ENCODE peak calls at places on chromosomes 6 and 20, in four cellular contexts. M is HCT116, C is foreskin keratinocyte, W is IMR-90. H is an unnamed sample. For H3K27me3 and H3K4me1, the result is how much of the 10 kb centered on the place peaks cover.

GRCh38 chr6:31776961-31777666 is at the start of gene VWA7:
- DNase-seq in M (peak), W (peak), C (peak), H (peak)

GRCh38 chr6:127332383-127332961 is 10.9 kb downstream of the ECHDC1 start:
- DNase-seq in M (no peak), C (no peak), W (no peak), H (peak)

GRCh38 chr6:107656883-107657282 is 167.0 kb downstream of the SOBP start:
- DNase-seq in C (no peak), M (no peak), W (no peak), H (no peak)

GRCh38 chr6:146914563-146915483 is 289.4 kb upstream of the STXBP5 start:
- DNase-seq in W (peak), M (peak), C (peak), H (peak)

GRCh38 chr6:92779758-92780157 is 639.6 kb downstream of the EPHA7 start:
- DNase-seq in C (peak), M (no peak), W (peak), H (no peak)

GRCh38 chr6:24284006-24284405 is 73.9 kb downstream of the DCDC2 start:
- DNase-seq in C (no peak), W (no peak), M (no peak), H (no peak)

GRCh38 chr6:72248621-72249020 is 362.3 kb downstream of the RIMS1 start:
- DNase-seq in M (no peak), W (peak), C (no peak), H (no peak)

GRCh38 chr6:86487660-86488221 is 449.6 kb upstream of the HTR1E start:
- DNase-seq in M (no peak), C (no peak), W (no peak), H (no peak)

GRCh38 chr6:47197672-47198640 is 111.7 kb downstream of the TNFRSF21 start:
- DNase-seq in M (no peak), C (no peak), W (no peak), H (no peak)

GRCh38 chr6:125587624-125588023 is 161.8 kb upstream of the HEY2 start:
- DNase-seq in M (no peak), W (no peak), C (no peak), H (no peak)

GRCh38 chr6:37262446-37263026 is 4.6 kb upstream of the TMEM217 start:
- DNase-seq in W (no peak), C (no peak), M (no peak), H (no peak)

GRCh38 chr6:100924574-100924973 is 43.4 kb upstream of the ASCC3 start:
- DNase-seq in M (no peak), C (no peak), W (no peak), H (no peak)

GRCh38 chr6:31128093-31128676 is 7.9 kb upstream of the CDSN start:
- DNase-seq in W (peak), C (no peak), M (no peak), H (peak)

GRCh38 chr6:15079288-15079817 is 166.5 kb upstream of the JARID2 start:
- DNase-seq in M (no peak), C (no peak), W (no peak), H (no peak)

GRCh38 chr6:106339334-106340029 is 13.9 kb upstream of the ATG5 start:
- DNase-seq in M (peak), W (peak), C (peak), H (peak)

GRCh38 chr6:141326426-141326825 is 806.3 kb upstream of the GJE1 start:
- DNase-seq in W (peak), C (peak), M (peak), H (peak)

GRCh38 chr6:30152019-30152673 is 8.9 kb downstream of the TRIM10 start:
- DNase-seq in C (no peak), W (no peak), M (no peak), H (no peak)

GRCh38 chr6:149436647-149437046 is 36.6 kb downstream of the SUMO4 start:
- DNase-seq in W (no peak), C (no peak), M (no peak), H (no peak)

GRCh38 chr20:58990651-58991445 is 9.8 kb downstream of the NELFCD start:
- DNase-seq in M (no peak), C (no peak), W (no peak), H (no peak)

GRCh38 chr20:59525500-59526241 is 78.7 kb upstream of the PHACTR3 start:
- DNase-seq in W (peak), C (no peak), M (peak), H (peak)

GRCh38 chr6:4355241-4355640 is 219.9 kb upstream of the ECI2 start:
- DNase-seq in W (peak), C (peak), M (peak), H (peak)

GRCh38 chr6:127618729-127619128 is 41.8 kb downstream of the C6orf58 start:
- DNase-seq in M (no peak), C (peak), W (peak), H (no peak)

GRCh38 chr6:48597951-48598350 is 487.0 kb upstream of the PTCHD4 start:
- DNase-seq in C (no peak), W (no peak), M (no peak), H (no peak)

DNA sequence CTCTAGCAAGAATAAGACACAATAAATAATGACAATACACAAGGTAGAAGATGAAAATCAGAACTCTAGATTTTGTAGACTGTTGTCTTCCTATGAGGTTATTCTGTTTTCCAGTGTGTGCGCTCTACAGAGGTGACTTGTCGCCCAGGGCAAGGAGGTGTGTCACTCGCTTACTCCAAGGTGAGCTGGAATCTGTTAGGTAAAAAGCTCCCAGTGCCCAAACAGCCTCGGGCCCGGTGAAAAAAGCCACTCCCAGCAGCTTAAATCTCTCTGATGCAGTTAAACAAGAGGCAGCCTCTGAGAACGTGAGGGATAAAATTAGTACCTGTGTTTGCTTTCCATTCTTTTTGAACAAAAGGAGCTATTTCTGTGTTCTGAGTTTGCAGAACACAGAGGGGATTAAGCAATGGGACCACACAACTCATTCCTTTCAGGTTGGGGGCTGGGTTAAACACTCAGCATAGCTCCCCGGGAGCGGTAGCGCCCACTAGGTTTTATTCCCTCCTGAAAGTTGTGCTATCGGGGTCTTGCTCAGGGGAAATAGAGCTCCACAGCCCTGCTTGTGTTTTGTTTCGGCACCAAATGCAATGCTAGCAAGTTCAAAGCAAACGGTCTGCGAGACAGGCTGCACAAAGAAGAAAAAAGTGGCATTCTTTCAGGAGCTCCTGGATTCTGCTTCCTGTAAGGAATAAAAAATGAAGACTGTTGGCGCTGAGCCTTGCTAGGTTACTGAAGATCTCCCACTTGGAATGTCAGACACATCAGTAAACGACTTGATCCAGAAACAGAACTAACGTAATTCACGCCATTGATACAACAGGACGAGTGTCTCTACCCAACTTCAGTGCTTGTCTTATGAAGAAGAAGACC is 181.1 kb downstream of the FOXA2 start:
- DNase-seq in C (no peak), W (no peak), M (no peak), H (peak)
- H3K27me3 ChIP-seq in C (under half), W (under half), M (under half), H (under half)

GRCh38 chr20:33827629-33828325 is 16.6 kb downstream of the CHMP4B start:
- DNase-seq in W (peak), M (no peak), C (no peak), H (no peak)
- H3K4me1 ChIP-seq in W (under half), M (under half), C (under half), H (under half)

DNA sequence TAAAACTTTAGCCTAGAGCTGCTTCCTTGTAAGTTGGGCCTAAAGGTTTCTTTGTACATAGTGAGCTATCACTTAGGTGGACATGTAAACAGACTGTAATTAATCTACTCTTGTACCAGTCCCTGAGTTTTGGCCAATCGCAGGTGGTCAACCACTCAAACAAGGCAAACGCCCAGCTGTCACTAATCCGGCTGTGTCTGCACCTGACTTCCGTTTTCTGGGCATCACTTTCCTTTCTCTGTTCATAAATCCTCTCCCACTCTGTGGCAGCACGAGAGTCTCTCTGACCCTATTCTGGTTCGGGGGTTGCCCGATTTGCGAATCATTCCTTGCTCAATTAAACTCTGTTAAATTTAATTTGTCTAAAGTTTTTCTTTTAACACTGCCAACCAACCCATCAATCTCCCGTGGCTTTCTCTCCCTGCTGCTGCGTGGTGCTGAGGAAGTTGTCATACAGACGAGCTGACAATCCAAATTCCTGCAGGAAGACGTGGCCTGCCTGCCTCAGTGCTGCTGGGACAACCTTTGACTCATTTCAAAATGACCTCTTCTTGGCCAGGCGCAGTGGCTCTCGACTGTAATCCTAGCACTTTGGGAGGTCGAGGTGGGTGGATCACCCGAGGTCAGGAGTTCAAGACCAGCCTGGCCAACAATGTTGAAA is 206.3 kb downstream of the QKI start:
- DNase-seq in W (peak), C (no peak), M (no peak), H (no peak)
- H3K27me3 ChIP-seq in W (under half), C (under half), M (under half), H (under half)

GRCh38 chr6:144150673-144151009 is 324 bp downstream of the STX11 start:
- DNase-seq in W (peak), M (peak), C (no peak), H (no peak)

GRCh38 chr6:144148891-144149290 is 1.4 kb upstream of the STX11 start:
- DNase-seq in W (peak), C (no peak), M (no peak), H (peak)

GRCh38 chr6:144151010-144151727 is 852 bp downstream of the STX11 start:
- DNase-seq in M (no peak), W (no peak), C (no peak), H (no peak)

GRCh38 chr6:144149558-144149893 is 791 bp upstream of the STX11 start:
- DNase-seq in M (no peak), W (no peak), C (no peak), H (no peak)

GRCh38 chr6:144149894-144150672 is at the start of gene STX11:
- DNase-seq in W (peak), C (no peak), M (no peak), H (peak)
- H3K4me1 ChIP-seq in W (under half), C (under half), M (under half), H (under half)

GRCh38 chr20:19000071-19000470 is 186.5 kb downstream of the SCP2D1 start:
- DNase-seq in C (no peak), W (no peak), M (no peak), H (no peak)

GRCh38 chr20:19004975-19005374 is 191.4 kb downstream of the SCP2D1 start:
- DNase-seq in C (no peak), M (no peak), W (no peak), H (no peak)

GRCh38 chr20:18999076-18999475 is 185.5 kb downstream of the SCP2D1 start:
- DNase-seq in W (no peak), M (no peak), C (no peak), H (no peak)

GRCh38 chr20:19003759-19004336 is 190.3 kb downstream of the SCP2D1 start:
- DNase-seq in C (no peak), M (no peak), W (no peak), H (no peak)

DNA sequence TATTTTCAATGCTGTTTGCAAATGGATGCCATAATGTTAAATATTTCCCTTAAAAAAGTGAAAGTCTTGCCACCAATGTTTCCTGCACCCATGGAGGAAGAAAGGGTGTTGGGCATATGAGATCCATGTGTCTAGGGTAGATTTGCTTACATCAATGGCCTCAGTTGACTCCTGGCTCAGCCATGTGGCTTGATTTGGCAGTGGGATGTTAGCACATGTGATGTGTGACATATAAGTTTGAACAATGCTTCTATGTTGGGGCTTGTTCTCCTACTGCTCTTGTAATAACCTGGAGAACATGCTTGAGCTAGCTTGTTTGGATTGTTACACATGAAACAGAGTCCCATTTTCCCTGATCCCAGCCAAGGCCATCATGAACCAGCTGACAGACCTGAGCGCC is 187.6 kb downstream of the SCP2D1 start:
- DNase-seq in W (no peak), M (no peak), C (no peak), H (no peak)
- H3K27me3 ChIP-seq in W (under half), M (under half), C (under half), H (under half)

GRCh38 chr20:49169547-49169946 is 18.6 kb downstream of the STAU1 start:
- DNase-seq in M (no peak), W (no peak), C (no peak), H (no peak)
- H3K4me1 ChIP-seq in M (under half), W (under half), C (under half), H (under half)

GRCh38 chr6:467111-467510 is 75.6 kb downstream of the IRF4 start:
- DNase-seq in C (no peak), W (no peak), M (no peak), H (no peak)

GRCh38 chr6:465531-466348 is 74.2 kb downstream of the IRF4 start:
- DNase-seq in M (no peak), C (no peak), W (no peak), H (peak)

GRCh38 chr6:470051-470900 is 78.7 kb downstream of the IRF4 start:
- DNase-seq in M (no peak), W (no peak), C (no peak), H (no peak)

GRCh38 chr6:467671-468082 is 76.1 kb downstream of the IRF4 start:
- DNase-seq in W (no peak), C (no peak), M (no peak), H (no peak)

GRCh38 chr6:466564-466963 is 75.0 kb downstream of the IRF4 start:
- DNase-seq in C (no peak), W (no peak), M (no peak), H (peak)
- H3K27me3 ChIP-seq in C (under half), W (under half), M (under half), H (under half)

DNA sequence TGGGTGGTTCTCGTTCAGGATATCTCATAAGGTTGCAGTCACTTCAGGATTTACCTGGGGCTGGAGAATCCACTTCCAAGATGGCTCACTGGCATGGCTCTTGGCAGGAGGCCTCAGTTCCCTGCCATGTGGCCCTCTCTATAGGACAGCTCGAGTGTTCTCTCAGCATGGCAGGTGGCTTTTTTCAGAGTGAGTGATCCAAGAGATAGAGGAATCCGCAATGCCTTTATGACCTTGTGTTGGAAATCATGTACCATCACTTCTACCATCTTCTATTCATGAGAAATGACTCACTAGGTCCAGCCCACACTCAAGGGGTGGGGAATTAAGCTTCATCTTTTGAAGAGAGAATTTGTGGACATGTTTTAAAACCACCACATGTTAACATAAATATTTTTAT is 37.8 kb downstream of the PPP1R16B start:
- DNase-seq in C (no peak), W (no peak), M (no peak), H (no peak)
- H3K4me1 ChIP-seq in C (under half), W (under half), M (under half), H (under half)

GRCh38 chr6:41375598-41376151 is 40.3 kb downstream of the NCR2 start:
- DNase-seq in W (no peak), C (no peak), M (no peak), H (no peak)

GRCh38 chr6:41374618-41375590 is 39.5 kb downstream of the NCR2 start:
- DNase-seq in W (no peak), M (no peak), C (no peak), H (no peak)

GRCh38 chr6:41376176-41376575 is 40.8 kb downstream of the NCR2 start:
- DNase-seq in M (no peak), W (no peak), C (no peak), H (no peak)

GRCh38 chr6:41379314-41379713 is 43.9 kb downstream of the NCR2 start:
- DNase-seq in M (no peak), C (no peak), W (no peak), H (no peak)

DNA sequence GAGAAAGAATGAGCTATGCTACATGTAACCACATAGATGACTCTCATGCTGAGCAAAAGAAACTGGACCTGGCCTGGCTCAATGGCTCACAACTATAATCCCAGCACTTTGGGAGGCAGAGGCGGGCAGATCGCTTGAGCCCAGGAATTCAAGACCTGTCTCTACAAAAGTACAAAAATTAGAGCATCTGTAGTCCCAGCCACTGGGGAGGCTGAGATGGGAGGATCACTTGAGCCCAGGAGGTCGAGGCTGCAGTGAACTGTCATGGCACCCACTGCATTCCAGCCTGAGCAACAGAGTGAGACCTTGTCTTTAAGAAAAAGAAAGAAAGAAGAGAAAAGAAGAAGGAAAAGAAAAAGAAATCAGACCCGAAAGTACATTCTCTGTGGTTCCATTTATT is 41.7 kb downstream of the NCR2 start:
- DNase-seq in C (no peak), W (no peak), M (no peak), H (no peak)
- H3K27me3 ChIP-seq in C (half or more), W (half or more), M (under half), H (under half)